ENCODE peak calls at places on chromosomes 6 and 20, in five cellular contexts. H is A549, V is HCT116, R is HepG2, J is H1. B is an unnamed sample.

GRCh38 chr6:45002390-45002789 is 325.7 kb upstream of the RUNX2 start:
- DNase-seq in H (no peak), V (no peak), R (no peak), J (no peak), B (peak; percentile 0)

GRCh38 chr6:154653853-154654252 is 79.4 kb upstream of the SCAF8 start:
- DNase-seq in H (peak; percentile 13), V (no peak), R (no peak), J (no peak), B (peak; percentile 87)

GRCh38 chr20:50762435-50763201 is 31.2 kb downstream of the PARD6B start:
- DNase-seq in H (peak; percentile 51), V (no peak), R (peak; percentile 34), J (peak; percentile 41), B (peak; percentile 76)

GRCh38 chr6:126781582-126781981 is 336.9 kb upstream of the RSPO3 start:
- DNase-seq in H (no peak), V (no peak), R (no peak), J (no peak), B (no peak)

GRCh38 chr6:159169193-159169555 is at the start of gene FNDC1:
- DNase-seq in H (peak; percentile 44), V (no peak), R (no peak), J (peak; percentile 88), B (no peak)

GRCh38 chr20:33518071-33518470 is 28.2 kb downstream of the CBFA2T2 start:
- DNase-seq in H (no peak), V (no peak), R (no peak), J (no peak), B (peak; percentile 75)

GRCh38 chr20:64077876-64078551 is 1.3 kb downstream of the RGS19 start:
- DNase-seq in H (no peak), V (no peak), R (no peak), J (no peak), B (no peak)

GRCh38 chr6:151808331-151809241 is 1.1 kb downstream of the ESR1 start:
- DNase-seq in H (no peak), V (no peak), R (no peak), J (peak; percentile 64), B (no peak)

GRCh38 chr6:54060286-54060685 is 51.0 kb upstream of the MLIP start:
- DNase-seq in H (no peak), V (no peak), R (no peak), J (no peak), B (peak; percentile 53)

GRCh38 chr6:157001716-157002115 is 224.5 kb downstream of the ARID1B start:
- DNase-seq in H (no peak), V (no peak), R (no peak), J (no peak), B (no peak)

GRCh38 chr6:16165641-16166040 is 36.8 kb downstream of the MYLIP start:
- DNase-seq in H (no peak), V (no peak), R (no peak), J (no peak), B (no peak)

GRCh38 chr6:16160794-16161193 is 31.9 kb downstream of the MYLIP start:
- DNase-seq in H (no peak), V (no peak), R (no peak), J (no peak), B (no peak)

GRCh38 chr6:16163066-16163465 is 34.2 kb downstream of the MYLIP start:
- DNase-seq in H (no peak), V (no peak), R (no peak), J (no peak), B (no peak)

GRCh38 chr6:16162003-16162402 is 33.1 kb downstream of the MYLIP start:
- DNase-seq in H (no peak), V (no peak), R (no peak), J (no peak), B (no peak)

DNA sequence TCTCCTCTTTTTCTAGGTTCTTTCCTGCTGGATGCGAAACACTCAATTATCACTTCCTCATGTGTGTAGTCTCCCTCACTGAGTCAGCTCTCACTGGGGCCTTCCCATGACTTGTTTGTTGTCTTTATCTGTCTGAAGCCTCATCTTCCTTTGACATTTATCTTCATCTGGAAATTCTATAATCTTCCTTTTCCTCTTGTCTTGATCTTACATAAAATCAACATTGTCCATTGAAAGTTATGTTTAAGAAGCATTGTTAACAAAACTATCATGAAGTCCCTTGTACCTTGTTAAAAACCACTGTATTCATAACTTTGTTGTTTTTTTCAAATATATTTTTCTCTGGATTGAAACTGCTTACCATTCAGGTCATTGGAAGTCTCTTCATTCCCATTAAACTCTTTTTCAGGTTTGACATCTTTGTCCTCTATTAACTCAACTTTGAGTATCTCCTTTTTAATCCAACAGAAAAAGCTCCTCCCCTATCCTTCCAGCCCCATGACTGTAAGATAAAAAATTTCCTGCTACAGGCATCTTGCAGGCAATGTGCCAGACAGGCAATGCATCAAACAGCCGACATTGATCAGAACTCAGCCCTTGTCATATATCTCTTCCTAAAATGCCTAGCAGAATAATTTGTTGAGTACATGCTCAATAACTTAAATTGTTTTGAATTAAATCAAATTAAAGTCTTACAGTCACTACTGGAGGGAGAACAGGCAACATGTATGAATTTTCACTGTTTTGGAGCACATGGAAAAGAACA is 34.8 kb downstream of the MYLIP start:
- DNase-seq in H (no peak), V (no peak), R (no peak), J (no peak), B (no peak)
- TF ChIP-seq CEBPB in H (no peak), V (no peak), R (no peak), J (no peak), B (no peak)

GRCh38 chr6:19356692-19357091 is 480.5 kb upstream of the ID4 start:
- DNase-seq in H (no peak), V (no peak), R (no peak), J (no peak), B (no peak)
- TF ChIP-seq CEBPB in H (no peak), V (no peak), R (no peak), J (no peak), B (no peak)

GRCh38 chr6:128731249-128732165 is 151.4 kb upstream of the LAMA2 start:
- DNase-seq in H (peak; percentile 8), V (peak; percentile 40), R (peak; percentile 56), J (no peak), B (peak; percentile 66)
- TF ChIP-seq CEBPB in H (no peak), V (no peak), R (no peak), J (no peak), B (peak; percentile 14)

DNA sequence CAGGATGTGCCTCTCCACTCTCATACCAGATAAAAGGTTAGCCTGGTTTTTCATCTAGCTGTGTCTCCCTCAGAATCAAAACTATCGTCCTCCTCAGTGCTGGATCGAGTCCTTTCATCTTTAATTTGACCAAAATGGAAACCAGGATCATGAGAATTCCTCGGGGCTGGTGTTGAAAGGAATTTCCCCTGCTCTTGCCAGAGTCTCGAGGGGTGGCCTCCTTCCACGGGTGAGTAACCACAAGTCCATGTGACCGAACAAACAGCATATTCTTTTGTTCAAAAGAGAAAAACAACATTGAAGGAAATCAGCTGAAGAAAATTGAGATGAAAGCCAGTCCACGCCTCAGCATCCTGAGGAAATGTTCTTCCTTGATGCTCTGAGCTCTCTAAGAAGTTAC is 165.9 kb upstream of the CDYL start:
- DNase-seq in H (no peak), V (no peak), R (no peak), J (no peak), B (peak; percentile 77)
- TF ChIP-seq CEBPB in H (no peak), V (no peak), R (no peak), J (no peak), B (no peak)

GRCh38 chr6:136201735-136202134 is 48.4 kb downstream of the MTFR2 start:
- DNase-seq in H (no peak), V (no peak), R (no peak), J (no peak), B (peak; percentile 16)
- TF ChIP-seq CEBPB in H (no peak), V (no peak), R (no peak), J (no peak), B (no peak)

DNA sequence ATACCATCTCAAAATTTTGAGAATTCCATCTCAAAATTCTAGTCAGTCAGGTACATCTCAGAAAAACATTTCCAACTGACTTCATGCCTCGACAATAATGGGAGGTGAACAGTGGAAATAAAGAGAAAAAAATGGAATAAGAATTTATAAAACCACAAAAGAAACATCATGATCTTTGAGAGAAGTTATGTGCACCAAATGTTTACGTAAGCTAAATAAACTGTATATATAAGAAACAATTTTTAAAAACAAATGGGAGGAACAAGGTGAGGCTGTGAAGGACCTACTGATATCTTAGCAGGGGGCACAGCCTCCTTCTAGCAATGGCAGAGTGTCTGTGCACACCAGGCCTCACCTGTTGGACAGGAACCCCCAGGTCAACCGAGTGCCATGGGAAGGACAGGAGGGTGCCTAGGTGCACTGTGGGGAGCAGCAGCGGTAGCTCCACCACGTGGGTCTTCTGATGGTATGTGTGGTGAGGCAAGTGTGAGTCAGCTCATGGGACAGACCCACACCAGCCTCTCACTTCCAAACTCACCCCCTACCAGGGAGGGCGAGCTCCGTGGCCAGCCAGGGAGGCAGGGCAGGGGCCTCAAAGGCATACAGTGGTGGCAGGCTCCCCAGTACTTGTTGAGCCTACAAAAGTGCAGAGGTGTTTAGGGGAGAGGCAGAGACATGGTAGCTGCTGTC is 23.2 kb downstream of the DIDO1 start:
- DNase-seq in H (no peak), V (no peak), R (no peak), J (no peak), B (peak; percentile 83)
- TF ChIP-seq CEBPB in H (no peak), V (no peak), R (no peak), J (no peak), B (peak; percentile 76)

DNA sequence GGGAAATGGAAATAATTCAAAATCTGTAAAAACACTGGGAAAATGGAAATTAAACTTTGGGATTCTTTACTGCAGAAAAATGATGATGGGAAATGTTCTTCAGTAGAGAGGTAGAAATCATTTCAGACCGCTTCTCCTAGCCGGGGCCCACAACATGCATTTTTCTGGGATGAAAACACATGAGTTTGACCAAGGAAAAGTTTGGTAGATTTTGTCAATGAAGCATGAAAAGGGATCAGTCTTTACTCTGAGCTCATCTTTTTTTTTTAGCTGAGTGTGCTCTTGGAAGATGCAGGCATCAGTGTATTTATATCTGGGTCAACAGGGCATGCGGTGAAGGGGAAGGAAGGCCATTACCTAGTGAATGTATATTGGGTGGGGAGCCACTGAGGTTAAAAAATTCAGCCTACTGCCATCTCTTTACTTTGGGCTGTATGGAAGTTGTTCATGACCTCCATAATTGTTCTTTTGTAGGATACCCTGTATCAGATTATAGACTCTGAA is 36.8 kb downstream of the PLCB1 start:
- DNase-seq in H (no peak), V (no peak), R (no peak), J (no peak), B (no peak)
- TF ChIP-seq CEBPB in H (no peak), V (no peak), R (no peak), J (no peak), B (no peak)